ENCODE peak calls at places on chromosomes 16 and 17, in nine cellular contexts. L is GM23248, X is putamen, Y is posterior cingulate gyrus, M is nephron progenitor cell, Z is astrocyte of the hippocampus, W is epithelial cell of prostate, B is fibroblast of pulmonary artery, E is A549. Q is an unnamed sample.

GRCh38 chr16:69089091-69089912 is 16.2 kb upstream of the HAS3 start:
- DNase-seq in L (no peak), X (peak; percentile 62), Y (no peak), M (no peak), Z (peak; percentile 57), W (no peak), B (no peak), E (peak; percentile 35), Q (no peak)

GRCh38 chr17:4230142-4230541 is 33.6 kb downstream of the ANKFY1 start:
- DNase-seq in L (peak; percentile 95), X (peak; percentile 23), Y (no peak), M (no peak), Z (peak; percentile 94), W (no peak), B (peak; percentile 99), E (peak; percentile 56), Q (peak; percentile 100)

GRCh38 chr16:67151431-67152097 is 766 bp upstream of the B3GNT9 start:
- DNase-seq in L (peak; percentile 37), X (no peak), Y (no peak), M (no peak), Z (no peak), W (no peak), B (no peak), E (peak; percentile 52), Q (no peak)

GRCh38 chr16:20218093-20218492 is 109.2 kb downstream of the GP2 start:
- DNase-seq in L (no peak), X (no peak), Y (no peak), M (no peak), Z (no peak), W (no peak), B (no peak), E (no peak), Q (no peak)

GRCh38 chr17:51118330-51119195 is 2.1 kb downstream of the SPAG9 start:
- DNase-seq in L (peak; percentile 14), X (no peak), Y (no peak), M (no peak), Z (no peak), W (no peak), B (no peak), E (peak; percentile 45), Q (peak; percentile 19)

GRCh38 chr17:58447039-58447975 is 30.0 kb upstream of the RNF43 start:
- DNase-seq in L (peak; percentile 86), X (peak; percentile 10), Y (peak; percentile 40), M (peak; percentile 77), Z (peak; percentile 90), W (peak; percentile 49), B (peak; percentile 91), E (peak; percentile 92), Q (peak; percentile 87)

GRCh38 chr16:2969545-2970521 is 685 bp downstream of the PAQR4 start:
- DNase-seq in L (peak; percentile 80), X (peak; percentile 73), Y (peak; percentile 82), M (peak; percentile 63), Z (peak; percentile 70), W (no peak), B (peak; percentile 23), E (peak; percentile 77), Q (peak; percentile 16)

GRCh38 chr16:1022466-1022865 is 40.9 kb downstream of the SOX8 start:
- DNase-seq in L (no peak), X (no peak), Y (no peak), M (no peak), Z (no peak), W (no peak), B (no peak), E (no peak), Q (no peak)

GRCh38 chr16:67959520-67959919 is 8.9 kb downstream of the SLC12A4 start:
- DNase-seq in L (peak; percentile 90), X (no peak), Y (no peak), M (no peak), Z (no peak), W (no peak), B (peak; percentile 53), E (no peak), Q (peak; percentile 77)

GRCh38 chr17:385195-385835 is 32.7 kb upstream of the RPH3AL start:
- DNase-seq in L (peak; percentile 59), X (no peak), Y (no peak), M (peak; percentile 66), Z (peak; percentile 35), W (no peak), B (no peak), E (peak; percentile 56), Q (no peak)

GRCh38 chr16:81601008-81601428 is 156.4 kb downstream of the CMIP start:
- DNase-seq in L (peak; percentile 81), X (no peak), Y (no peak), M (no peak), Z (peak; percentile 80), W (peak; percentile 80), B (peak; percentile 64), E (peak; percentile 46), Q (peak; percentile 81)

GRCh38 chr17:71963341-71963740 is 157.5 kb upstream of the SOX9 start:
- DNase-seq in L (no peak), X (no peak), Y (no peak), M (no peak), Z (no peak), W (no peak), B (no peak), E (no peak), Q (no peak)

GRCh38 chr16:86225905-86226371 is 284.4 kb upstream of the FOXF1 start:
- DNase-seq in L (no peak), X (no peak), Y (no peak), M (no peak), Z (no peak), W (no peak), B (no peak), E (no peak), Q (peak; percentile 62)